ENCODE peak calls at places on chromosomes 4 and X, in nine cellular contexts. W is SW480; A is HT1080; U is HFFc6; G is COLO829; D is NCI-H748 treated with DMSO at 0.1 percent for 48 hours; P is type B pancreatic cell; H is stimulated activated CD4-positive, alpha-beta T cell treated with anti-CD3 and anti-CD28 coated beads, Interleukin-15, amount 100 ng/mL, for 1 hour; X is AG04449. Z is an unnamed sample.

GRCh38 chr4:153452661-153453378 is 13.3 kb upstream of the TMEM131L start:
- DNase-seq in W (no peak), A (no peak), U (no peak), G (no peak), D (no peak), P (no peak), H (no peak), X (no peak), Z (no peak)

GRCh38 chr4:76035146-76035545 is 724 bp downstream of the CXCL11 start:
- DNase-seq in W (no peak), A (no peak), U (no peak), G (no peak), D (no peak), P (no peak), H (no peak), X (no peak), Z (no peak)

GRCh38 chrX:32877592-32877991 is 333.8 kb downstream of the DMD start:
- DNase-seq in W (no peak), A (peak; percentile 84), U (no peak), G (no peak), D (no peak), P (no peak), H (no peak), X (no peak), Z (no peak)

GRCh38 chr4:42487230-42487629 is 89.9 kb downstream of the SHISA3 start:
- DNase-seq in W (no peak), A (no peak), U (no peak), G (no peak), D (no peak), P (no peak), H (no peak), X (no peak), Z (no peak)

GRCh38 chr4:95085118-95085833 is 327.5 kb downstream of the BMPR1B start:
- DNase-seq in W (no peak), A (no peak), U (no peak), G (no peak), D (no peak), P (no peak), H (no peak), X (no peak), Z (no peak)

GRCh38 chr4:108006361-108006760 is 16.7 kb downstream of the HADH start:
- DNase-seq in W (no peak), A (no peak), U (no peak), G (no peak), D (no peak), P (no peak), H (no peak), X (no peak), Z (no peak)

GRCh38 chrX:26262121-26262523 is 46.2 kb downstream of the MAGEB5 start:
- DNase-seq in W (no peak), A (peak; percentile 94), U (no peak), G (peak; percentile 29), D (no peak), P (no peak), H (no peak), X (no peak), Z (no peak)

GRCh38 chr4:60201052-60201673 is 999.0 kb upstream of the ADGRL3 start:
- DNase-seq in W (peak; percentile 10), A (peak; percentile 61), U (peak; percentile 22), G (peak; percentile 39), D (peak; percentile 18), P (no peak), H (no peak), X (no peak), Z (peak; percentile 41)

GRCh38 chr4:108830509-108831244 is 67.8 kb upstream of the ETNPPL start:
- DNase-seq in W (no peak), A (no peak), U (no peak), G (no peak), D (no peak), P (no peak), H (no peak), X (no peak), Z (no peak)

GRCh38 chr4:137180349-137180748 is 351.9 kb downstream of the PCDH18 start:
- DNase-seq in W (no peak), A (no peak), U (no peak), G (no peak), D (no peak), P (no peak), H (no peak), X (no peak), Z (no peak)

GRCh38 chrX:7801706-7802105 is 41.3 kb upstream of the VCX start:
- DNase-seq in W (no peak), A (no peak), U (no peak), G (no peak), D (no peak), P (no peak), H (no peak), X (no peak), Z (no peak)

GRCh38 chrX:108090474-108091265 is 672 bp downstream of the PSMD10 start:
- DNase-seq in W (peak; percentile 23), A (peak; percentile 0), U (peak; percentile 61), G (peak; percentile 11), D (no peak), P (no peak), H (no peak), X (no peak), Z (no peak)

GRCh38 chr4:165505991-165506779 is 127.4 kb downstream of the CPE start:
- DNase-seq in W (no peak), A (no peak), U (no peak), G (no peak), D (no peak), P (no peak), H (no peak), X (no peak), Z (no peak)

GRCh38 chr4:137263206-137263605 is 269.1 kb downstream of the PCDH18 start:
- DNase-seq in W (no peak), A (no peak), U (no peak), G (no peak), D (no peak), P (no peak), H (no peak), X (no peak), Z (no peak)

GRCh38 chr4:134727696-134728095 is 526.1 kb upstream of the PABPC4L start:
- DNase-seq in W (no peak), A (no peak), U (no peak), G (no peak), D (peak; percentile 21), P (no peak), H (no peak), X (no peak), Z (no peak)

GRCh38 chr4:41878991-41879491 is 56.2 kb upstream of the TMEM33 start:
- DNase-seq in W (no peak), A (no peak), U (no peak), G (no peak), D (no peak), P (no peak), H (no peak), X (no peak), Z (no peak)

GRCh38 chr4:2332201-2332975 is 70.5 kb upstream of the MXD4 start:
- DNase-seq in W (no peak), A (no peak), U (no peak), G (no peak), D (no peak), P (no peak), H (no peak), X (no peak), Z (no peak)

GRCh38 chr4:88179261-88179660 is 20.8 kb upstream of the ABCG2 start:
- DNase-seq in W (no peak), A (no peak), U (no peak), G (no peak), D (no peak), P (no peak), H (no peak), X (no peak), Z (no peak)

GRCh38 chr4:143400082-143400481 is 63.4 kb downstream of the GAB1 start:
- DNase-seq in W (no peak), A (no peak), U (no peak), G (no peak), D (no peak), P (no peak), H (no peak), X (no peak), Z (no peak)

GRCh38 chr4:53055274-53055673 is 193.2 kb downstream of the RASL11B start:
- DNase-seq in W (peak; percentile 62), A (peak; percentile 80), U (peak; percentile 27), G (peak; percentile 18), D (no peak), P (no peak), H (no peak), X (peak; percentile 58), Z (no peak)

GRCh38 chrX:102651242-102651967 is at the start of gene GPRASP1:
- DNase-seq in W (no peak), A (no peak), U (peak; percentile 1), G (no peak), D (peak; percentile 10), P (peak; percentile 72), H (peak; percentile 43), X (no peak), Z (no peak)

GRCh38 chrX:140817943-140818342 is 108.4 kb downstream of the LINC00632 start:
- DNase-seq in W (peak; percentile 6), A (peak; percentile 1), U (peak; percentile 5), G (peak; percentile 2), D (peak; percentile 15), P (no peak), H (no peak), X (no peak), Z (no peak)

GRCh38 chr4:125522992-125523391 is 208.2 kb downstream of the FAT4 start:
- DNase-seq in W (peak; percentile 47), A (no peak), U (no peak), G (no peak), D (no peak), P (no peak), H (no peak), X (no peak), Z (no peak)

GRCh38 chr4:140887467-140887866 is 131.3 kb upstream of the TBC1D9 start:
- DNase-seq in W (no peak), A (no peak), U (no peak), G (no peak), D (no peak), P (no peak), H (no peak), X (no peak), Z (no peak)

GRCh38 chr4:143352720-143353119 is 16.0 kb downstream of the GAB1 start:
- DNase-seq in W (no peak), A (no peak), U (no peak), G (no peak), D (no peak), P (no peak), H (no peak), X (no peak), Z (no peak)

GRCh38 chr4:5824635-5825034 is 68.3 kb downstream of the CRMP1 start:
- DNase-seq in W (peak; percentile 5), A (peak; percentile 35), U (peak; percentile 13), G (peak; percentile 28), D (no peak), P (no peak), H (no peak), X (no peak), Z (peak; percentile 23)

GRCh38 chr4:40301592-40301991 is 33.5 kb upstream of the CHRNA9 start:
- DNase-seq in W (no peak), A (no peak), U (no peak), G (no peak), D (no peak), P (no peak), H (peak; percentile 49), X (no peak), Z (no peak)

GRCh38 chrX:9420513-9420912 is 44.3 kb upstream of the TBL1X start:
- DNase-seq in W (no peak), A (no peak), U (no peak), G (no peak), D (peak; percentile 46), P (no peak), H (no peak), X (no peak), Z (no peak)

GRCh38 chr4:157220026-157220881 is at the start of gene GRIA2:
- DNase-seq in W (no peak), A (peak; percentile 64), U (no peak), G (peak; percentile 63), D (peak; percentile 70), P (peak; percentile 88), H (no peak), X (no peak), Z (no peak)

GRCh38 chrX:153722704-153723350 is 1.4 kb downstream of the BCAP31 start:
- DNase-seq in W (no peak), A (peak; percentile 24), U (no peak), G (no peak), D (no peak), P (no peak), H (no peak), X (no peak), Z (no peak)

GRCh38 chr4:79358438-79358837 is 32.6 kb upstream of the NAA11 start:
- DNase-seq in W (no peak), A (no peak), U (no peak), G (no peak), D (no peak), P (no peak), H (no peak), X (no peak), Z (no peak)